ENCODE peak calls at places on chromosomes 4 and X, in six cellular contexts. C is CD8-positive, alpha-beta T cell; Z is cardiac muscle cell; Y is left ventricle myocardium inferior; G is lung; I is heart right ventricle. H is an unnamed sample.

GRCh38 chr4:121237069-121237399 is 72.9 kb upstream of the TNIP3 start:
- DNase-seq in C (no peak), Z (no peak), Y (no peak), G (no peak), I (no peak), H (no peak)

GRCh38 chrX:105488731-105489130 is 268.2 kb upstream of the TEX13A start:
- DNase-seq in C (no peak), Z (peak; percentile 7), Y (no peak), G (no peak), I (no peak), H (no peak)

GRCh38 chrX:69067841-69068240 is 97.4 kb downstream of the PJA1 start:
- DNase-seq in C (no peak), Z (no peak), Y (no peak), G (no peak), I (no peak), H (no peak)

GRCh38 chr4:38696697-38697096 is 32.7 kb downstream of the KLF3 start:
- DNase-seq in C (no peak), Z (peak; percentile 55), Y (no peak), G (no peak), I (no peak), H (no peak)

GRCh38 chr4:186627226-186627865 is 72.0 kb upstream of the MTNR1A start:
- DNase-seq in C (no peak), Z (peak; percentile 18), Y (no peak), G (no peak), I (no peak), H (no peak)

GRCh38 chr4:83207497-83208105 is 77.0 kb downstream of the COQ2 start:
- DNase-seq in C (no peak), Z (peak; percentile 95), Y (no peak), G (no peak), I (no peak), H (no peak)

GRCh38 chrX:10598540-10598939 is 21.8 kb downstream of the MID1 start:
- DNase-seq in C (no peak), Z (peak; percentile 83), Y (peak; percentile 33), G (no peak), I (no peak), H (no peak)

GRCh38 chr4:6662591-6662990 is 22.1 kb downstream of the MRFAP1 start:
- DNase-seq in C (no peak), Z (no peak), Y (no peak), G (no peak), I (no peak), H (no peak)

GRCh38 chrX:50971390-50971789 is 60.9 kb downstream of the BMP15 start:
- DNase-seq in C (no peak), Z (peak; percentile 29), Y (no peak), G (no peak), I (no peak), H (no peak)

GRCh38 chrX:125340508-125340907 is 20.8 kb downstream of the TEX13C start:
- DNase-seq in C (no peak), Z (no peak), Y (no peak), G (no peak), I (no peak), H (no peak)

GRCh38 chr4:101730291-101731117 is 60.0 kb upstream of the BANK1 start:
- DNase-seq in C (peak; percentile 48), Z (peak; percentile 89), Y (peak; percentile 33), G (peak; percentile 71), I (peak; percentile 66), H (no peak)

GRCh38 chrX:97898798-97899197 is 1015.1 kb downstream of the RPA4 start:
- DNase-seq in C (no peak), Z (no peak), Y (no peak), G (no peak), I (no peak), H (no peak)

GRCh38 chrX:52341493-52341892 is 27.3 kb upstream of the XAGE2 start:
- DNase-seq in C (no peak), Z (no peak), Y (no peak), G (no peak), I (no peak), H (no peak)

GRCh38 chr4:48863728-48864127 is 32.8 kb downstream of the OCIAD1 start:
- DNase-seq in C (no peak), Z (no peak), Y (no peak), G (no peak), I (no peak), H (no peak)

GRCh38 chr4:76377922-76378321 is 43.0 kb downstream of the CCDC158 start:
- DNase-seq in C (peak; percentile 36), Z (peak; percentile 74), Y (no peak), G (peak; percentile 41), I (no peak), H (no peak)

GRCh38 chr4:104571341-104571740 is 76.6 kb upstream of the CXXC4 start:
- DNase-seq in C (no peak), Z (no peak), Y (no peak), G (no peak), I (no peak), H (no peak)

GRCh38 chr4:10003666-10004065 is 17.6 kb downstream of the SLC2A9 start:
- DNase-seq in C (no peak), Z (no peak), Y (no peak), G (no peak), I (no peak), H (no peak)

GRCh38 chrX:72572248-72573157 is at the start of gene HDAC8:
- DNase-seq in C (peak; percentile 32), Z (peak; percentile 89), Y (peak; percentile 63), G (peak; percentile 58), I (peak; percentile 71), H (peak; percentile 49)

GRCh38 chrX:48530736-48531135 is 8.8 kb upstream of the TBC1D25 start:
- DNase-seq in C (no peak), Z (no peak), Y (no peak), G (no peak), I (no peak), H (no peak)

GRCh38 chr4:135124196-135124595 is 922.6 kb upstream of the PABPC4L start:
- DNase-seq in C (no peak), Z (no peak), Y (no peak), G (no peak), I (no peak), H (no peak)

GRCh38 chr4:36394352-36394903 is 113.0 kb downstream of the DTHD1 start:
- DNase-seq in C (peak; percentile 34), Z (no peak), Y (no peak), G (no peak), I (no peak), H (peak; percentile 43)

GRCh38 chr4:177367336-177367735 is 57.7 kb downstream of the NEIL3 start:
- DNase-seq in C (no peak), Z (peak; percentile 49), Y (no peak), G (no peak), I (no peak), H (no peak)

GRCh38 chr4:3318561-3319021 is 25.8 kb downstream of the RGS12 start:
- DNase-seq in C (peak; percentile 7), Z (no peak), Y (no peak), G (no peak), I (no peak), H (no peak)

GRCh38 chr4:3323071-3323481 is 30.3 kb downstream of the RGS12 start:
- DNase-seq in C (peak; percentile 8), Z (no peak), Y (no peak), G (no peak), I (no peak), H (no peak)

GRCh38 chr4:3321295-3321889 is 28.6 kb downstream of the RGS12 start:
- DNase-seq in C (peak; percentile 9), Z (peak; percentile 40), Y (peak; percentile 54), G (no peak), I (peak; percentile 43), H (no peak)

GRCh38 chr4:3322059-3322550 is 29.3 kb downstream of the RGS12 start:
- DNase-seq in C (peak; percentile 7), Z (peak; percentile 57), Y (no peak), G (no peak), I (no peak), H (no peak)

GRCh38 chr4:3320361-3321023 is 27.7 kb downstream of the RGS12 start:
- DNase-seq in C (peak; percentile 7), Z (no peak), Y (peak; percentile 37), G (no peak), I (no peak), H (no peak)
- H3K27ac ChIP-seq in C (no peak overlapping the region), Z (peak overlapping the region; percentile 84), Y (peak overlapping the region; percentile 84), G (peak overlapping the region; percentile 37), I (peak overlapping the region; percentile 61), H (no peak overlapping the region)

GRCh38 chr4:125316781-125317525 is 2.2 kb downstream of the FAT4 start:
- DNase-seq in C (no peak), Z (peak; percentile 37), Y (peak; percentile 40), G (peak; percentile 34), I (peak; percentile 20), H (no peak)
- H3K4me3 ChIP-seq in C (no peak overlapping the region), Z (peak overlapping the region; percentile 90), Y (peak overlapping the region; percentile 94), G (peak overlapping the region; percentile 77), I (peak overlapping the region; percentile 91), H (no peak overlapping the region)

DNA sequence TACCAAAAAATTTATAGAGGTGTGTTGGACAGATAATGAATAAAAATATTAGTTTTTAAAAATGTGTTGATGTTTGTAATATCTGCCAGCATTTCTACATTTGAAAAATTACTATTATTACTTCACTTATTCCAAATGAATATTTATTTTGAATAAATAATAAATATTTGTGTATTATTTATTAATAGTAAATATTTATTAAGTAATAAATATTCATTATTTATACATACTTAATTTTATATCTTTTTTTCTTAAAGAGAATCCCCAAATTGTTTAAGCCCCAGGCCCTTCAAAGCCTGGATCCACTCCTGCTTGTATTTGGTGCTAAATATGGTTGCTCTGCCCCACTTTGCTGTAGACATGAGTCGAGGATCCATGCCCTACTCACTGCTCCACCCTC is 60.5 kb upstream of the HOPX start:
- DNase-seq in C (no peak), Z (no peak), Y (no peak), G (no peak), I (no peak), H (no peak)
- H3K27me3 ChIP-seq in C (no peaks in the 10 kb centered on the region), Z (no peaks in the 10 kb centered on the region), Y (no peaks in the 10 kb centered on the region), G (no peaks in the 10 kb centered on the region), I (no peaks in the 10 kb centered on the region), H (no peaks in the 10 kb centered on the region)

DNA sequence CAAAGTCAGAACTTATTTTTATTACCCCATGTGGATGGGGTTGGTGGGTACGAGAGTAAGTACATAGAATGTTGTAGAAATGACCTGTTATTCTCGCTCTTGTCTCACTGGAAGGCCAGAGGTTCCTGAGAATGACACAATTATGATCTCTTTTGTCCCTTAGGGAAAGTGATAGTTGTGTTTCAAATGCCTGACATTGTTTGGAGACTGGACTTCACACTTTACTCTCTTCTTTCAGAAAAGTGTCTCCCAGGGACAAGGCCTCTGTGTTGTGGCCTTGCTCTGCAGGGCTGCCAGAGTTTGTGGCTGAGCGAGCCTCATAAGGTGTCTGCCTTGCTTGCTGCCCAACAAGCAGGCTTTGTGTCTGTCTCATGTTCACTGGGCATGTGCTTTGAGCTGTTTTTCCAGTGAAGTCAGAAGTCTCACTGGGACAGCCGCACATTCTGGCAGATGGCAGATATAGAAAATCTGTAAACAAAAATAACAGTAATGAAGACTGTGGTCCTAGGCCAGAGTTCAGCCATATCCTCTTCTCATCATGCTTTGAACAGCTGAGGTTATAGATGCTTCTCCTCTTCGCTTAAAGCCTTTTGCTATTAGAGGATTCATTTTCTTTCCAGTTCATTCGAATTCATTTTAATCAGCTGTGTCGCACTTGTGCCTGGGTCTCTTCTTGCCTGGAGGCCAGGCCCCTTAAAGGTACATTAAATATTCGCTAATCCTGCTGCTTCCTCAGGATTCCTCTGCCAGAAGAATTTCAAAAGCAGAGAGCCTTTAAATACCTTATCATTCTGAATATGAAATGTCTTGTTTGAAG is 14.4 kb downstream of the PPEF1 start:
- DNase-seq in C (no peak), Z (no peak), Y (no peak), G (no peak), I (no peak), H (no peak)
- H3K27ac ChIP-seq in C (no peak overlapping the region), Z (no peak overlapping the region), Y (no peak overlapping the region), G (no peak overlapping the region), I (no peak overlapping the region), H (no peak overlapping the region)